ENCODE peak calls at places on chromosomes 1 and 21, in eight cellular contexts. T is GF-D8; M is NCI-H1417; D is kidney epithelial cell; Z is Calu3; F is naive thymus-derived CD8-positive, alpha-beta T cell; O is AML-193; U is M059J. K is an unnamed sample.

GRCh38 chr1:246786606-246787238 is 62.5 kb downstream of the SCCPDH start:
- DNase-seq in T (no peak), M (no peak), D (no peak), Z (no peak), F (no peak), O (no peak), U (no peak), K (no peak)

GRCh38 chr1:212470059-212470458 is 37.3 kb downstream of the NENF start:
- DNase-seq in T (no peak), M (no peak), D (peak), Z (peak), F (no peak), O (no peak), U (peak), K (peak)

GRCh38 chr1:109739738-109740614 is 862 bp downstream of the GSTM3 start:
- DNase-seq in T (no peak), M (peak), D (no peak), Z (peak), F (peak), O (no peak), U (peak), K (peak)

GRCh38 chr1:84407524-84408318 is 9.4 kb downstream of the DNASE2B start:
- DNase-seq in T (no peak), M (no peak), D (no peak), Z (no peak), F (no peak), O (no peak), U (no peak), K (no peak)

GRCh38 chr1:202658766-202659165 is 51.5 kb downstream of the SYT2 start:
- DNase-seq in T (no peak), M (peak), D (no peak), Z (no peak), F (no peak), O (no peak), U (no peak), K (no peak)

GRCh38 chr1:43143441-43143888 is 28.6 kb downstream of the EBNA1BP2 start:
- DNase-seq in T (no peak), M (no peak), D (no peak), Z (peak), F (no peak), O (no peak), U (peak), K (no peak)

GRCh38 chr21:39134288-39134810 is 48.9 kb downstream of the PSMG1 start:
- DNase-seq in T (no peak), M (no peak), D (no peak), Z (no peak), F (no peak), O (no peak), U (no peak), K (no peak)

GRCh38 chr1:209741889-209742288 is 14.0 kb upstream of the TRAF3IP3 start:
- DNase-seq in T (no peak), M (no peak), D (no peak), Z (no peak), F (no peak), O (no peak), U (no peak), K (no peak)

GRCh38 chr21:43972850-43973633 is 39.1 kb upstream of the TRAPPC10 start:
- DNase-seq in T (no peak), M (no peak), D (no peak), Z (no peak), F (no peak), O (no peak), U (no peak), K (no peak)